ENCODE peak calls at places on chromosomes 16 and 17, in seven cellular contexts. P is trophoblast cell, O is neuronal stem cell, T is IMR-90, V is mesendoderm, B is mesenchymal stem cell, Q is H1. Y is an unnamed sample.

GRCh38 chr17:50560931-50561750 is 626 bp downstream of the CACNA1G start:
- DNase-seq in P (no peak), O (no peak), T (no peak), V (no peak), B (no peak), Q (peak; percentile 75), Y (peak; percentile 51)

GRCh38 chr17:38439436-38439835 is 11.2 kb downstream of the ARHGAP23 start:
- DNase-seq in P (no peak), O (no peak), T (no peak), V (no peak), B (no peak), Q (no peak), Y (no peak)

GRCh38 chr17:82837586-82838320 is 2.1 kb downstream of the ZNF750 start:
- DNase-seq in P (no peak), O (no peak), T (no peak), V (no peak), B (no peak), Q (no peak), Y (no peak)

GRCh38 chr16:75108792-75109731 is 7.5 kb downstream of the LDHD start:
- DNase-seq in P (no peak), O (no peak), T (peak; percentile 96), V (no peak), B (peak; percentile 83), Q (no peak), Y (peak; percentile 44)

GRCh38 chr17:56913000-56913866 is 616 bp downstream of the TRIM25 start:
- DNase-seq in P (peak; percentile 62), O (peak; percentile 17), T (no peak), V (peak; percentile 35), B (peak; percentile 38), Q (peak; percentile 79), Y (peak; percentile 79)

GRCh38 chr16:69199382-69199781 is 12.4 kb downstream of the SNTB2 start:
- DNase-seq in P (peak; percentile 51), O (no peak), T (peak; percentile 78), V (no peak), B (peak; percentile 55), Q (no peak), Y (no peak)

GRCh38 chr17:65696739-65697394 is 135.4 kb upstream of the AXIN2 start:
- DNase-seq in P (no peak), O (no peak), T (peak; percentile 65), V (peak; percentile 37), B (peak; percentile 51), Q (no peak), Y (no peak)

GRCh38 chr16:12087901-12088364 is 111.4 kb downstream of the SNX29 start:
- DNase-seq in P (no peak), O (no peak), T (no peak), V (no peak), B (no peak), Q (no peak), Y (no peak)

GRCh38 chr17:571224-571623 is 143.4 kb downstream of the VPS53 start:
- DNase-seq in P (no peak), O (no peak), T (no peak), V (no peak), B (no peak), Q (no peak), Y (no peak)

GRCh38 chr16:78994135-78994534 is 606.4 kb downstream of the MAF start:
- DNase-seq in P (no peak), O (no peak), T (no peak), V (no peak), B (no peak), Q (no peak), Y (no peak)

GRCh38 chr17:68491864-68492263 is 20.4 kb upstream of the PRKAR1A start:
- DNase-seq in P (no peak), O (no peak), T (no peak), V (no peak), B (no peak), Q (no peak), Y (no peak)

GRCh38 chr16:9845661-9846361 is 336.4 kb downstream of the GRIN2A start:
- DNase-seq in P (no peak), O (no peak), T (no peak), V (no peak), B (no peak), Q (no peak), Y (no peak)

GRCh38 chr16:89007371-89008249 is 30.6 kb upstream of the CBFA2T3 start:
- DNase-seq in P (no peak), O (no peak), T (no peak), V (no peak), B (no peak), Q (no peak), Y (no peak)

DNA sequence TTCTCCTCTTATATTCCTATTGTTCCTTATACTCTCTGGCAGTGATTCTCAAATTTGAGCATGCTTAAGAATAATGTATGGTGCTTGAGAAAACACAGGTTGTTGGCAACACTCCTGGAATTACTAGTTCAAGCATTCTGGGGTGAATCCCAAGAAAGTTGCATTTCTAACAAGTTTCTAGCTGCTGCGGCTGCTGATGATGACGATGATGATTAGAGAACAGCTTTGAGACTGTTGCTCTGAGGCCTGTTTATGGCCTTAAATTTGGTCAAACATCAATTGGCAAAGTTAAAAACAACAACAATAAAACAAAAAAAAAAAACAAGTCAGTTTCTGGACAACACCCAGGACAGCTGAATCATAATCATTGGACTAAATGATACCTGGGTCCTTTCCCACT is 961.9 kb downstream of the CDH11 start:
- DNase-seq in P (no peak), O (no peak), T (no peak), V (no peak), B (no peak), Q (no peak), Y (no peak)
- H3K27ac ChIP-seq in P (no peak overlapping the region), O (no peak overlapping the region), T (no peak overlapping the region), V (no peak overlapping the region), B (no peak overlapping the region), Q (no peak overlapping the region), Y (no peak overlapping the region)

GRCh38 chr17:19943026-19943425 is 34.6 kb downstream of the AKAP10 start:
- DNase-seq in P (peak; percentile 29), O (no peak), T (no peak), V (peak; percentile 78), B (no peak), Q (no peak), Y (peak; percentile 34)

GRCh38 chr17:19943599-19943998 is 34.0 kb downstream of the AKAP10 start:
- DNase-seq in P (no peak), O (no peak), T (no peak), V (no peak), B (no peak), Q (no peak), Y (no peak)

GRCh38 chr17:19948100-19948943 is 29.3 kb downstream of the AKAP10 start:
- DNase-seq in P (no peak), O (no peak), T (no peak), V (no peak), B (no peak), Q (no peak), Y (no peak)

GRCh38 chr17:19945009-19945650 is 32.5 kb downstream of the AKAP10 start:
- DNase-seq in P (no peak), O (no peak), T (no peak), V (no peak), B (no peak), Q (no peak), Y (no peak)

GRCh38 chr17:19946921-19947320 is 30.7 kb downstream of the AKAP10 start:
- DNase-seq in P (no peak), O (no peak), T (no peak), V (no peak), B (no peak), Q (no peak), Y (no peak)
- H3K4ac ChIP-seq in P (no peak overlapping the region), O (no peak overlapping the region), T (no peak overlapping the region), V (no peak overlapping the region), B (no peak overlapping the region), Q (no peak overlapping the region), Y (no peak overlapping the region)

DNA sequence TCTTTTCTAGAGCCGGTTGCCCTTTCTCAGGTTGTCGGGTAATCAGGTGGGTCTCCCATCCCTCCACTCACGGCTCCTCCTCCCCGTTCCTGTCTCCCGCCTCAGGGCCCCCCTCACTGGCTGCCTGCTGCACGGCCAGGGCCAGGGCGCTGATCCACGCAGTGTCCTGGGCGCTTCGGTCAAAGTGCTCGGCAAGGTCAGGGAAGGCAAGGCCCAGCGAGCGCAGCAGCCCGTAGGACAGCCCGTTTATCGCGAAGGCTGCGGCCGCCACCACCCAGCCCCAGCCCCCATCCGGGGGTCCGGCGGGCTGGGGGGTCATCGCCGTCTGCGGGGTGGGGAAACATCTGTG is 723 bp downstream of the SLC16A11 start:
- DNase-seq in P (no peak), O (no peak), T (no peak), V (no peak), B (no peak), Q (no peak), Y (no peak)
- H3K4me2 ChIP-seq in P (peak overlapping the region; percentile 46), O (peak overlapping the region; percentile 83), T (peak overlapping the region; percentile 25), V (peak overlapping the region; percentile 5), B (peak overlapping the region; percentile 92), Q (peak overlapping the region; percentile 94), Y (peak overlapping the region; percentile 77)

GRCh38 chr16:83011939-83012338 is 385.2 kb downstream of the CDH13 start:
- DNase-seq in P (no peak), O (no peak), T (no peak), V (no peak), B (no peak), Q (no peak), Y (no peak)
- H3K27ac ChIP-seq in P (no peak overlapping the region), O (no peak overlapping the region), T (no peak overlapping the region), V (no peak overlapping the region), B (no peak overlapping the region), Q (no peak overlapping the region), Y (no peak overlapping the region)

DNA sequence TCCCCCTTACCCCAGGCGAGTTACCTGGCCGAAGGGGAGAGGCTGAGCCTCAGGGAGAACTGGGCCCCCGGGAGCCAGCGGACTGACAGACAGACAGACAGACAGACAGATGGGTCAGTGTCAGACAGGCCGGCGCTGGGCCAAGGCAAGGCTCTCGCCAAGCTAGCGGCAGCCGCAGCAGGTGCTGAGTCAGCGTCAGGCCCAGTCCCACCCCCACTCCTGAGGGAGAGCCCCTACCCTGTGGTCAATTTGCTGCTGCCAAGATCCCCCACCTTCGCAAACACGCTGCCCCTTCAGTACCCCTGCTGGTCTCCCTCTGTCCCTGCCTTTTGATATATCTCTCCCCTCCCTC is 1.5 kb downstream of the FGF11 start:
- DNase-seq in P (no peak), O (no peak), T (no peak), V (peak; percentile 71), B (peak; percentile 41), Q (no peak), Y (peak; percentile 79)
- H3K4ac ChIP-seq in P (no peak overlapping the region), O (peak overlapping the region; percentile 42), T (peak overlapping the region; percentile 51), V (no peak overlapping the region), B (no peak overlapping the region), Q (no peak overlapping the region), Y (no peak overlapping the region)

GRCh38 chr17:17917394-17917793 is 54.8 kb downstream of the TOM1L2 start:
- DNase-seq in P (no peak), O (no peak), T (no peak), V (no peak), B (no peak), Q (no peak), Y (no peak)

GRCh38 chr17:17911003-17911613 is 61.1 kb downstream of the TOM1L2 start:
- DNase-seq in P (no peak), O (no peak), T (no peak), V (no peak), B (no peak), Q (no peak), Y (no peak)

GRCh38 chr17:17915183-17915582 is 57.0 kb downstream of the TOM1L2 start:
- DNase-seq in P (no peak), O (no peak), T (no peak), V (no peak), B (no peak), Q (no peak), Y (no peak)

GRCh38 chr17:17910060-17910459 is 62.1 kb downstream of the TOM1L2 start:
- DNase-seq in P (no peak), O (no peak), T (no peak), V (no peak), B (no peak), Q (no peak), Y (no peak)

GRCh38 chr17:17913695-17914332 is 58.4 kb downstream of the TOM1L2 start:
- DNase-seq in P (peak; percentile 75), O (no peak), T (peak; percentile 90), V (peak; percentile 96), B (peak; percentile 95), Q (no peak), Y (peak; percentile 92)
- H3K4me2 ChIP-seq in P (peak overlapping the region; percentile 33), O (no peak overlapping the region), T (peak overlapping the region; percentile 18), V (no peak overlapping the region), B (peak overlapping the region; percentile 61), Q (no peak overlapping the region), Y (no peak overlapping the region)

Y was measured in H9.